ENCODE peak calls at places on chromosomes 1 and 21, in five cellular contexts. A is H1, E is HepG2, V is GM12878, L is K562. Y is an unnamed sample.

GRCh38 chr21:40177979-40178378 is 310.7 kb downstream of the PCP4 start:
- DNase-seq in A (no peak), E (no peak), V (no peak), L (no peak), Y (no peak)

GRCh38 chr1:166340709-166341108 is 173.9 kb upstream of the FAM78B start:
- DNase-seq in A (no peak), E (no peak), V (no peak), L (no peak), Y (no peak)

GRCh38 chr1:109827466-109827865 is 63.7 kb upstream of the EPS8L3 start:
- DNase-seq in A (no peak), E (no peak), V (no peak), L (peak), Y (no peak)

GRCh38 chr1:180927841-180928240 is 15.1 kb downstream of the KIAA1614 start:
- DNase-seq in A (no peak), E (no peak), V (no peak), L (no peak), Y (no peak)

GRCh38 chr1:77371396-77371795 is 89.6 kb downstream of the AK5 start:
- DNase-seq in A (no peak), E (no peak), V (no peak), L (no peak), Y (no peak)

GRCh38 chr1:59765036-59765730 is 49.6 kb upstream of the HOOK1 start:
- DNase-seq in A (no peak), E (no peak), V (no peak), L (no peak), Y (no peak)

GRCh38 chr1:168926236-168926635 is 180.3 kb upstream of the ATP1B1 start:
- DNase-seq in A (no peak), E (no peak), V (no peak), L (no peak), Y (no peak)

GRCh38 chr1:167974698-167975097 is 37.8 kb upstream of the MPC2 start:
- DNase-seq in A (no peak), E (peak), V (no peak), L (no peak), Y (no peak)

GRCh38 chr1:243510928-243511327 is 255.1 kb downstream of the SDCCAG8 start:
- DNase-seq in A (no peak), E (no peak), V (no peak), L (no peak), Y (no peak)

GRCh38 chr1:41452704-41453350 is 31.7 kb downstream of the EDN2 start:
- DNase-seq in A (no peak), E (no peak), V (no peak), L (no peak), Y (no peak)

GRCh38 chr1:41455479-41456271 is 28.8 kb downstream of the EDN2 start:
- DNase-seq in A (no peak), E (no peak), V (no peak), L (no peak), Y (no peak)

GRCh38 chr1:41456847-41457540 is 27.5 kb downstream of the EDN2 start:
- DNase-seq in A (no peak), E (no peak), V (no peak), L (no peak), Y (no peak)

GRCh38 chr1:41450747-41451285 is 33.7 kb downstream of the EDN2 start:
- DNase-seq in A (no peak), E (no peak), V (no peak), L (no peak), Y (no peak)

DNA sequence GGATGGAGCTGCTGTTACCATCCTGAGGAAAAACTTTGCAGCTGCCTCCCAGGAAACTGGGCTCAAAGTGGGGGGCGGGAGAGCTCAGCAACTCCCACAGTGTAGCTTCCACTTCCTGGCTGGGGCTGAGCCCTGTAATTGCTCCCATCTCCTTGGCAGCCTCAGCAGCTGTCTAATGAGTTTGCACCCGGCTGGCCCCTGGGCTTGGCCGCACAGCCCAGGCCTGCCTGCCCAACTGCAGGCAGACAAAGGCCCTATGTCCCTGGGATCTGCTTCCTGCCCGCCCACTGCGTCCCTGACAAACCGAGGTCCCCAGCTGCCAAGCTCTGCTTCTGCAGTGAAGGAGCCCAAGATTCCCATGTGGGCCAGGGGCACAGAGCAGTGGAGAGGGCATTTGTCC is 30.1 kb downstream of the EDN2 start:
- DNase-seq in A (no peak), E (no peak), V (no peak), L (no peak), Y (no peak)
- TF ChIP-seq ATF2 in A (no peak), E (no peak), V (no peak), L (no peak), Y (no peak)

DNA sequence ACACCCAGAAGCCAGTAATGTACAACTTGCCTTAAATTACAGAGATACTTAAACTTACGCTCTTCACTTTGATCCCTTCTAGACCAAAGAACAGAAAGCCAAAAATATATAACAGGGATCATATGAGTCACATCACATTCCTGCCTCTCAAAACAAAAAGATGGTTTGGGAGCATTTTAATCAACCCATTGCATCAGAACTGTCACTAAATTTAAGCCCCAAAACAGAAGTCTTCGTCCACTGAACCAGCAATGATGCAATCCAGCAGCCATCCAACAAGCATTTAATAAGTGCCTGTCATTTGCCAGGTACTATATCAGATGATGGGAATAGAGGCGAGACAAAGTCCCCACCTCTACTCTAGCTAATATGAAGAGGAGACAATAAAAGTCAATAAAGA is 42.7 kb upstream of the GLIS1 start:
- DNase-seq in A (no peak), E (no peak), V (no peak), L (no peak), Y (no peak)
- TF ChIP-seq ATF2 in A (no peak), E (no peak), V (no peak), L (no peak), Y (no peak)

DNA sequence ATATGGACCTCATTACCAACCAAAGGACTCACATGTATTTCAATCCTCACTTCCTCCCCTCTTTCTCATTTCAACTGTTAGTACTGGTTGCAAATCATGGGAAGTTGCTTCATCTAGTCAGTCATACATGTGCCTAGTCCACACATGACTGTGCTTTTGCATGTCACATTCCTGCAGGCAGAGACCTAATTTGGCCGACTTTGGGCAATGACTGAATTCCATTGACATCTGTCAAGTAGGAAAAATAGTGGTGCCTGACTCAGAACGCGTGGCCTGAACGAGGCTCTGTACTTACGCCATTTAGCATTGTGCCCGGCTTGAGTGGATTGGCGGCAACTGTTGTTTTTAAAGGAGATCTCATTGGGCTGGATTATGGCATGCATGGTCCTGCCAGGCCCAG is 18.0 kb downstream of the PTPRU start:
- DNase-seq in A (no peak), E (no peak), V (no peak), L (no peak), Y (no peak)
- TF ChIP-seq ATF2 in A (no peak), E (no peak), V (no peak), L (no peak), Y (no peak)

GRCh38 chr1:2413495-2414296 is 1.3 kb upstream of the PEX10 start:
- DNase-seq in A (peak), E (peak), V (no peak), L (no peak), Y (peak)

GRCh38 chr1:2411801-2412394 is 466 bp downstream of the PEX10 start:
- DNase-seq in A (no peak), E (no peak), V (no peak), L (peak), Y (peak)

GRCh38 chr1:2414297-2414958 is 2.1 kb upstream of the PEX10 start:
- DNase-seq in A (peak), E (peak), V (peak), L (peak), Y (peak)

GRCh38 chr1:2412395-2412772 is at the start of gene PEX10:
- DNase-seq in A (peak), E (peak), V (peak), L (peak), Y (peak)

GRCh38 chr1:2412773-2413494 is 570 bp upstream of the PEX10 start:
- DNase-seq in A (no peak), E (peak), V (no peak), L (peak), Y (peak)
- TF ChIP-seq ATF2 in A (no peak), E (no peak), V (no peak), L (no peak), Y (no peak)

GRCh38 chr1:214107322-214108096 is 119.7 kb downstream of the PROX1 start:
- DNase-seq in A (no peak), E (no peak), V (no peak), L (no peak), Y (no peak)
- TF ChIP-seq ATF2 in A (no peak), E (no peak), V (no peak), L (no peak), Y (no peak)

DNA sequence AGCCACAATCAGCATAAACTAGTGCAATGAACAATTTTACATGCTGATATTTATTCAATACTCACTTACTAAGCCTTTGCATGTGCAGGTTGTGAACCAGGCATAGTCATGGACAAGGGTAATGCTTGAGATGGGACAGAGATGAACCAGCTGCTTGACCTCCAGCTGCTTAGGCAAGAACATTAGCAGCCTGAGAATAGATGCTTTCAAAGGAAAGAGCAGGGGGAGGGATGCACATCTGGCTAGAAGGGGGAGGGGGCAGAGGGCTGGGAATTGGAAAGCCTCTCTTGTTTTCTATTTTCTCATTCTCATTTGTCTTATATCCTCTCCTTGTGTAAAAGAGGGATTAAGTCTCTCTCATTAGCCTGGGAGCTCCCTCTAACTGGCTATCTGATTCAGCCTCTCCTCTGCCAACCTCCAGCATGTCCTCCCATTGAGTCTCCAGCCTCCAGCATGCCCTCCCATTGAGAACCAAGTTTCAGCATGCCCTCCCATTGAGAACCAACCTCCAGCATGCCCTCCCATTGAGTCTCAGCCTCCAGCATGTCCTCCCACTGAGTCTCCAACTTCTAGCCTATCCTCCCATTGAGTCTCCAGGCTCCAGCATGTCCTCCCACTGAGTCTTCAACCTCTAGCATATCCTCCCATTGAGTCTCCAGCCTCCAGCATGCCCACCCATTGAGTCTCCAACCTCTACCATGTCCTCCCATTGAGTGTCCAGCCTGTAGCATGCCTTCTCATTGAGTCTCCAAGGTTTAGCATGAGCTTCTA is 38.4 kb upstream of the TRABD2B start:
- DNase-seq in A (no peak), E (no peak), V (no peak), L (no peak), Y (no peak)
- TF ChIP-seq ATF2 in A (no peak), E (no peak), V (no peak), L (no peak), Y (no peak)

GRCh38 chr1:55640708-55641473 is 425.7 kb upstream of the USP24 start:
- DNase-seq in A (no peak), E (peak), V (peak), L (peak), Y (no peak)
- TF ChIP-seq ATF2 in A (no peak), E (no peak), V (no peak), L (no peak), Y (no peak)

DNA sequence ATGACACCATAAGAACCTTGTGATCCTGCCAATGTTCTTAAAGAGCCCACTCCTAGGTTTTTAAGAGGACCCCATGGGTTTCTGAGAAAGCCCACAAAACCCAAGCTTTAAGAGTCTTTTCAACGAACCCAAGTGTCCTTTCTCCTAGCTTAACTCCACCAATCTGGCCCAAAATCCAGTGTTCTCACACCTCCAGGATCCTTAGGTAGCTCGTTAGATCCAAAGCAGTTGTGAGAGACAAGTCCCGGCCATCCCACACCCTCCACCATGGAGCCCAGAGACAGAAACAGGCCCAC is 1.7 kb downstream of the DENND4B start:
- DNase-seq in A (no peak), E (no peak), V (no peak), L (no peak), Y (no peak)
- TF ChIP-seq ATF2 in A (no peak), E (no peak), V (no peak), L (no peak), Y (no peak)

GRCh38 chr1:218496561-218496960 is 151.4 kb downstream of the TGFB2 start:
- DNase-seq in A (no peak), E (peak), V (no peak), L (no peak), Y (no peak)
- TF ChIP-seq ATF2 in A (no peak), E (no peak), V (no peak), L (no peak), Y (no peak)

GRCh38 chr1:233520510-233521191 is 93.3 kb upstream of the KCNK1 start:
- DNase-seq in A (no peak), E (no peak), V (no peak), L (no peak), Y (no peak)

GRCh38 chr1:233518344-233518743 is 95.6 kb upstream of the KCNK1 start:
- DNase-seq in A (peak), E (no peak), V (no peak), L (peak), Y (peak)

GRCh38 chr1:233523047-233523446 is 90.9 kb upstream of the KCNK1 start:
- DNase-seq in A (no peak), E (no peak), V (no peak), L (no peak), Y (no peak)
- TF ChIP-seq ATF2 in A (no peak), E (no peak), V (no peak), L (no peak), Y (no peak)

Y was measured in WTC11.